ENCODE peak calls at places on chromosomes 7 and 10, in four cellular contexts. K, D, Z and R are unnamed samples.

GRCh38 chr10:87921934-87922688 is 58.7 kb downstream of the PTEN start:
- DNase-seq in K (no peak), D (no peak), Z (no peak), R (no peak)

GRCh38 chr7:71868797-71869196 is 543.3 kb downstream of the CALN1 start:
- DNase-seq in Z (peak), D (no peak), K (no peak), R (no peak)

GRCh38 chr10:106023329-106023728 is 1141.2 kb downstream of the SORCS1 start:
- DNase-seq in Z (no peak), K (no peak), D (no peak), R (no peak)

GRCh38 chr7:3760696-3761095 is 459.6 kb downstream of the SDK1 start:
- DNase-seq in D (no peak), K (no peak), Z (no peak), R (no peak)

GRCh38 chr7:143352506-143353130 is 9.9 kb downstream of the FAM131B start:
- DNase-seq in K (no peak), Z (no peak), D (no peak), R (no peak)

GRCh38 chr10:10589540-10589939 is 428.1 kb upstream of the CELF2 start:
- DNase-seq in D (no peak), K (peak), Z (no peak), R (no peak)

GRCh38 chr7:6416516-6417145 is 31.1 kb downstream of the DAGLB start:
- DNase-seq in Z (no peak), K (no peak), D (no peak), R (no peak)

GRCh38 chr10:130871406-130871805 is 440.1 kb downstream of the TCERG1L start:
- DNase-seq in Z (no peak), K (no peak), D (no peak), R (no peak)

GRCh38 chr10:32190890-32191491 is 134.8 kb upstream of the KIF5B start:
- DNase-seq in D (no peak), Z (peak), K (no peak), R (peak)

GRCh38 chr7:80726731-80727130 is 88.3 kb downstream of the CD36 start:
- DNase-seq in K (no peak), Z (no peak), D (no peak), R (no peak)

GRCh38 chr7:41033526-41033925 is 669.4 kb downstream of the INHBA start:
- DNase-seq in D (no peak), Z (no peak), K (no peak), R (no peak)

GRCh38 chr10:97427571-97428179 is 1.7 kb downstream of the PGAM1 start:
- DNase-seq in K (peak), Z (peak), D (no peak), R (no peak)

GRCh38 chr7:141551080-141551772 is at the start of gene AGK:
- DNase-seq in Z (peak), D (peak), K (peak), R (peak)